ENCODE peak calls at places on chromosome 21, in four cellular contexts. I, G, T and F are unnamed samples.

GRCh38 chr21:28267449-28267848 is 725.2 kb downstream of the LTN1 start:
- DNase-seq in G (no peak), T (no peak), I (no peak), F (no peak)

GRCh38 chr21:36321325-36322082 is 1.5 kb downstream of the MORC3 start:
- DNase-seq in G (no peak), I (peak; percentile 17), T (peak; percentile 66), F (no peak)

GRCh38 chr21:42331660-42332059 is 16.5 kb upstream of the TFF3 start:
- DNase-seq in T (no peak), I (no peak), G (no peak), F (no peak)

GRCh38 chr21:31265293-31265692 is 78.8 kb downstream of the TIAM1 start:
- DNase-seq in I (no peak), G (no peak), T (no peak), F (no peak)

GRCh38 chr21:31176080-31176551 is 137.8 kb upstream of the KRTAP19-8 start:
- DNase-seq in I (no peak), G (no peak), T (no peak), F (no peak)

GRCh38 chr21:39728341-39728740 is 16.6 kb upstream of the IGSF5 start:
- DNase-seq in T (no peak), G (no peak), I (no peak), F (no peak)

GRCh38 chr21:17929514-17929913 is 110.4 kb upstream of the C21orf91 start:
- DNase-seq in G (no peak), I (no peak), T (no peak), F (no peak)

GRCh38 chr21:32174819-32175218 is 104.0 kb downstream of the MIS18A start:
- DNase-seq in T (no peak), I (no peak), G (no peak), F (no peak)

GRCh38 chr21:43208561-43209332 is 39.9 kb downstream of the CRYAA start:
- DNase-seq in G (no peak), I (peak; percentile 3), T (no peak), F (no peak)

GRCh38 chr21:31252611-31253010 is 91.5 kb downstream of the TIAM1 start:
- DNase-seq in I (no peak), T (peak; percentile 27), G (no peak), F (no peak)

GRCh38 chr21:40516336-40516735 is 330.6 kb downstream of the DSCAM start:
- DNase-seq in T (peak; percentile 52), G (no peak), I (no peak), F (peak; percentile 12)

GRCh38 chr21:29511076-29511475 is 212.4 kb downstream of the BACH1 start:
- DNase-seq in G (no peak), T (no peak), I (no peak), F (no peak)

GRCh38 chr21:43012596-43012995 is 38.2 kb downstream of the PKNOX1 start:
- DNase-seq in G (no peak), I (no peak), T (no peak), F (no peak)

GRCh38 chr21:20259035-20259867 is 739.0 kb upstream of the NCAM2 start:
- DNase-seq in T (no peak), G (no peak), I (no peak), F (no peak)

GRCh38 chr21:36980280-36981048 is 14.0 kb upstream of the HLCS start:
- DNase-seq in G (no peak), I (peak; percentile 38), T (peak; percentile 65), F (peak; percentile 36)

GRCh38 chr21:35398366-35398982 is 349.4 kb upstream of the RUNX1 start:
- DNase-seq in I (no peak), G (no peak), T (no peak), F (no peak)

GRCh38 chr21:40863839-40864238 is 16.9 kb upstream of the DSCAM start:
- DNase-seq in T (no peak), I (no peak), G (no peak), F (no peak)

GRCh38 chr21:40586575-40586974 is 260.4 kb downstream of the DSCAM start:
- DNase-seq in I (no peak), G (no peak), T (no peak), F (no peak)

GRCh38 chr21:36890086-36890485 is 76.4 kb downstream of the HLCS start:
- DNase-seq in I (no peak), T (no peak), G (no peak), F (no peak)

GRCh38 chr21:31570824-31571425 is 88.6 kb upstream of the SOD1 start:
- DNase-seq in T (no peak), G (no peak), I (no peak), F (no peak)

GRCh38 chr21:42125571-42126544 is 54.7 kb downstream of the UMODL1 start:
- DNase-seq in T (peak; percentile 54), I (no peak), G (no peak), F (no peak)

GRCh38 chr21:30238168-30238567 is 22.3 kb upstream of the CLDN8 start:
- DNase-seq in T (no peak), I (no peak), G (no peak), F (no peak)

GRCh38 chr21:29208666-29209059 is 78.2 kb downstream of the MAP3K7CL start:
- DNase-seq in G (no peak), T (no peak), I (no peak), F (no peak)

GRCh38 chr21:30446969-30447368 is 6.9 kb downstream of the KRTAP15-1 start:
- DNase-seq in G (no peak), T (no peak), I (no peak), F (no peak)

GRCh38 chr21:27795418-27795817 is 828.5 kb upstream of the ADAMTS5 start:
- DNase-seq in I (no peak), G (no peak), T (no peak), F (no peak)

GRCh38 chr21:35940074-35940927 is 120.0 kb downstream of the SETD4 start:
- DNase-seq in G (no peak), I (peak; percentile 46), T (peak; percentile 80), F (peak; percentile 35)

GRCh38 chr21:36628096-36628495 is 70.8 kb upstream of the SIM2 start:
- DNase-seq in G (no peak), T (no peak), I (no peak), F (no peak)

GRCh38 chr21:39318091-39318959 is 4.9 kb upstream of the BRWD1 start:
- DNase-seq in I (no peak), T (no peak), G (no peak), F (no peak)

GRCh38 chr21:21632926-21633325 is 634.7 kb downstream of the NCAM2 start:
- DNase-seq in T (no peak), G (no peak), I (no peak), F (no peak)

GRCh38 chr21:35528109-35529042 is 479.3 kb upstream of the RUNX1 start:
- DNase-seq in T (no peak), G (no peak), I (no peak), F (peak; percentile 16)

GRCh38 chr21:29072873-29073221 is 601 bp downstream of the CCT8 start:
- DNase-seq in I (no peak), T (peak; percentile 47), G (no peak), F (no peak)

GRCh38 chr21:41460578-41461527 is 34.8 kb downstream of the MX1 start:
- DNase-seq in G (peak; percentile 88), T (peak; percentile 68), I (peak; percentile 80), F (peak; percentile 79)

GRCh38 chr21:33211305-33211704 is 18.4 kb upstream of the IFNAR2 start:
- DNase-seq in I (no peak), G (no peak), T (no peak), F (no peak)

GRCh38 chr21:33208534-33208933 is 21.2 kb upstream of the IFNAR2 start:
- DNase-seq in G (no peak), T (no peak), I (no peak), F (no peak)

GRCh38 chr21:33211732-33212131 is 18.0 kb upstream of the IFNAR2 start:
- DNase-seq in I (no peak), T (no peak), G (no peak), F (no peak)

GRCh38 chr21:33214056-33214455 is 15.7 kb upstream of the IFNAR2 start:
- DNase-seq in I (no peak), G (no peak), T (no peak), F (no peak)

GRCh38 chr21:33212159-33212851 is 17.4 kb upstream of the IFNAR2 start:
- DNase-seq in G (no peak), I (no peak), T (no peak), F (no peak)
- TF ChIP-seq POLR2AphosphoS5 in G (no peak), I (no peak), T (no peak), F (no peak)

GRCh38 chr21:23633447-23633846 is 1973.8 kb downstream of the MRPL39 start:
- DNase-seq in T (no peak), G (no peak), I (no peak), F (no peak)

GRCh38 chr21:23639726-23640125 is 1967.6 kb downstream of the MRPL39 start:
- DNase-seq in G (no peak), I (no peak), T (no peak), F (no peak)

GRCh38 chr21:23638131-23638530 is 1969.2 kb downstream of the MRPL39 start:
- DNase-seq in T (no peak), I (no peak), G (no peak), F (no peak)
- TF ChIP-seq POLR2AphosphoS5 in T (no peak), I (no peak), G (no peak), F (no peak)

GRCh38 chr21:44802396-44803153 is 955 bp upstream of the UBE2G2 start:
- DNase-seq in T (peak; percentile 63), I (no peak), G (no peak), F (no peak)

GRCh38 chr21:44805226-44805625 is 3.6 kb upstream of the UBE2G2 start:
- DNase-seq in I (no peak), G (no peak), T (no peak), F (no peak)

GRCh38 chr21:44804762-44805161 is 3.1 kb upstream of the UBE2G2 start:
- DNase-seq in T (no peak), G (no peak), I (no peak), F (no peak)

GRCh38 chr21:44801468-44802395 is at the start of gene UBE2G2:
- DNase-seq in T (peak; percentile 83), G (peak; percentile 86), I (peak; percentile 59), F (peak; percentile 84)

DNA sequence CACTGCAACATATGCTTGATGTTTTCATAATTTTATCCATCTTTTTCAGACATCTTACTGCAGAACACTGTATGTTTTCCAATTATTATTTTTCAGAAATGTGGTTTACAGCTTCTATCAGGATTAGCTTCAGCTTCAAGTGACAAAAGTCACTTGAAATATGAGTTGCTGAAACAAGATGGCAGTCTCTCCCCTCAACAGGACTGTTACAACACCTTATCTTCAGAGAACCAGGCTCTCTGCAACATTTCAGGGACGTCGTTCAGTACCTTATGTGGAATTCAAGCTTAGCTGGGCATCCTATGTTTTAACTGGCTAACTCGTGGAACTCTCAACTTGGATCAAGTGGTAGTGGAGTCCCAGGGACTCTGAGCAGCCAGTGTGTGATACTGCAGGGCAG is 2.0 kb upstream of the UBE2G2 start:
- DNase-seq in T (no peak), I (no peak), G (no peak), F (no peak)
- TF ChIP-seq POLR2AphosphoS5 in T (no peak), I (no peak), G (no peak), F (no peak)

GRCh38 chr21:44514746-44515358 is 25.1 kb downstream of the KRTAP10-1 start:
- DNase-seq in T (no peak), I (no peak), G (no peak), F (no peak)
- TF ChIP-seq POLR2AphosphoS5 in T (no peak), I (no peak), G (no peak), F (no peak)

GRCh38 chr21:15064576-15065380 is at the start of gene NRIP1:
- DNase-seq in G (peak; percentile 93), T (peak; percentile 84), I (peak; percentile 89), F (peak; percentile 93)
- TF ChIP-seq POLR2AphosphoS5 in G (no peak), T (no peak), I (peak; percentile 71), F (peak; percentile 93)